ENCODE peak calls at places on chromosomes 16 and 17, in five cellular contexts. W is stomach; P is thoracic aorta; V is CD4-positive, alpha-beta T cell; I is GM13977. Z is an unnamed sample.
A peak's percentile ranks its signal among the peaks of the same experiment; 100 is the strongest.

GRCh38 chr16:11342021-11342855 is 3.0 kb upstream of the RMI2 start:
- DNase-seq in W (no peak), P (no peak), V (no peak), I (no peak), Z (no peak)

GRCh38 chr17:29586676-29587469 is 2.6 kb downstream of the GIT1 start:
- DNase-seq in W (no peak), P (no peak), V (no peak), I (no peak), Z (peak; percentile 15)

GRCh38 chr16:2236362-2237075 is at the start of gene DNASE1L2:
- DNase-seq in W (peak; percentile 47), P (no peak), V (no peak), I (no peak), Z (peak; percentile 41)

GRCh38 chr16:71537643-71538042 is 11.4 kb downstream of the CHST4 start:
- DNase-seq in W (no peak), P (no peak), V (peak; percentile 10), I (peak; percentile 71), Z (peak; percentile 60)

GRCh38 chr16:84739349-84740124 is 39.7 kb downstream of the USP10 start:
- DNase-seq in W (no peak), P (no peak), V (no peak), I (no peak), Z (peak; percentile 33)

GRCh38 chr16:24524855-24525652 is 14.3 kb upstream of the RBBP6 start:
- DNase-seq in W (no peak), P (no peak), V (no peak), I (no peak), Z (no peak)

GRCh38 chr17:28645576-28645939 is 600 bp upstream of the BLTP2 start:
- DNase-seq in W (no peak), P (no peak), V (no peak), I (no peak), Z (no peak)

GRCh38 chr16:21656795-21657768 is 4.7 kb upstream of the IGSF6 start:
- DNase-seq in W (no peak), P (no peak), V (no peak), I (peak; percentile 73), Z (peak; percentile 42)

GRCh38 chr16:53369921-53370320 is 64.3 kb upstream of the RBL2 start:
- DNase-seq in W (no peak), P (no peak), V (no peak), I (no peak), Z (no peak)

GRCh38 chr17:41773190-41773588 is 13.3 kb downstream of the JUP start:
- DNase-seq in W (peak; percentile 87), P (no peak), V (no peak), I (no peak), Z (peak; percentile 83)

GRCh38 chr16:4796982-4797804 is 2.0 kb downstream of the SMIM22 start:
- DNase-seq in W (no peak), P (no peak), V (no peak), I (no peak), Z (no peak)

GRCh38 chr16:12257926-12258561 is 281.5 kb downstream of the SNX29 start:
- DNase-seq in W (no peak), P (no peak), V (no peak), I (no peak), Z (peak; percentile 25)

DNA sequence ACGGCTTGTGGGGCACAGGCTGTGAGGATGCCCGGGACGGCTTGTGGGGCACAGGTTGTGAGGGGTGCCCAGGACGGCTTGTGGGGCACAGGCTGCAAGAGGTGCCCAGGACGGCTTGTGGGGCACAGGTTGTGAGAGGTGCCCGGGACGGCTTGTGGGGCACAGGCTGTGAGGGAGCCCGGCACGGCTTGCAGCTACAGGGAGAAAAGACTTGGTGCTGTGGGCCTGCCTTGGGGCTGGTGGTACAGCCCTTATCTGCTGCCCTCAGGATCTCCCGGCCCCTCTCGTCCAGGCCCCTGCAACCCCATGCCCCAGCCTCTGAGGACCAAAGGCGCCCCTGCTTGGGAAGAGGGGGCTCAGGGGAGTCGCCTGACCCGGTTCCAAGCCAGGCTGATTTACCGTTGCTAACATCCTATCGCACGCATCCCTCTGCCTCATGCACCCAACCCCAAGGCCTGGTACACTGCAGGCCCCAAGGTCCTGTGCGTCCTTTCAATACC is 5.0 kb upstream of the HBM start:
- DNase-seq in W (no peak), P (no peak), V (no peak), I (no peak), Z (no peak)
- TF ChIP-seq CTCF in W (no peak), P (no peak), V (no peak), I (no peak), Z (no peak)

GRCh38 chr17:17950806-17951205 is 21.4 kb downstream of the TOM1L2 start:
- DNase-seq in W (no peak), P (no peak), V (no peak), I (no peak), Z (no peak)
- TF ChIP-seq CTCF in W (no peak), P (no peak), V (no peak), I (no peak), Z (no peak)

GRCh38 chr17:66910651-66911285 is 53.7 kb upstream of the CACNG4 start:
- DNase-seq in W (no peak), P (no peak), V (no peak), I (no peak), Z (no peak)

GRCh38 chr17:66918896-66919295 is 45.6 kb upstream of the CACNG4 start:
- DNase-seq in W (no peak), P (no peak), V (no peak), I (no peak), Z (no peak)

GRCh38 chr17:66916946-66917345 is 47.6 kb upstream of the CACNG4 start:
- DNase-seq in W (no peak), P (no peak), V (no peak), I (no peak), Z (no peak)

GRCh38 chr17:66915792-66916191 is 48.7 kb upstream of the CACNG4 start:
- DNase-seq in W (no peak), P (no peak), V (no peak), I (no peak), Z (no peak)

DNA sequence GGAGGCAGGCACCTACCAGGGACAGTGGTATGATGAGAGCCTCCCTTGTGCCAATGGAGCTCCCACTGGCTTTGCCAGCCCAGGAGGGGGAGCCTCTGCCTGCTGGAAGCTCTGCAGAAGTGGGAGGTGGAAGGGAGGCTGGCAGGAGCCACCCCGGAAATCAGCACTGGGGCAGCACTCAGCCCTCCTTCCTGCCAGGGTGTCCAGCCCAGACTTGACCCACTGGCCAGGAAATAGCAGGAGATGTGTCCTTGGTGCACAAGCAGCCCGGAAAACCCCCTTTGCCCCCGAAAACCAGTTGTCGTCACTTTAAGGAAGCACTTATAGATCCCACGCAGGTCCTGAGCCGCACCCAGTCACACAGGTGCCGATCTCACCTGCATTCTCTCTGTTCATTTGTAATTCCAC is 49.3 kb upstream of the CACNG4 start:
- DNase-seq in W (peak; percentile 52), P (no peak), V (no peak), I (no peak), Z (peak; percentile 38)
- TF ChIP-seq CTCF in W (peak; percentile 34), P (no peak), V (no peak), I (peak; percentile 10), Z (peak; percentile 43)

GRCh38 chr17:65994679-65995078 is 197.3 kb downstream of the CEP112 start:
- DNase-seq in W (no peak), P (no peak), V (no peak), I (no peak), Z (no peak)

GRCh38 chr17:66002807-66003206 is 189.1 kb downstream of the CEP112 start:
- DNase-seq in W (no peak), P (no peak), V (no peak), I (no peak), Z (no peak)

GRCh38 chr17:66000216-66000615 is 191.7 kb downstream of the CEP112 start:
- DNase-seq in W (no peak), P (no peak), V (no peak), I (no peak), Z (no peak)

GRCh38 chr17:66002063-66002585 is 189.8 kb downstream of the CEP112 start:
- DNase-seq in W (no peak), P (no peak), V (no peak), I (no peak), Z (no peak)

GRCh38 chr17:65998675-65999074 is 193.3 kb downstream of the CEP112 start:
- DNase-seq in W (no peak), P (no peak), V (no peak), I (no peak), Z (no peak)
- TF ChIP-seq CTCF in W (no peak), P (no peak), V (no peak), I (no peak), Z (no peak)

DNA sequence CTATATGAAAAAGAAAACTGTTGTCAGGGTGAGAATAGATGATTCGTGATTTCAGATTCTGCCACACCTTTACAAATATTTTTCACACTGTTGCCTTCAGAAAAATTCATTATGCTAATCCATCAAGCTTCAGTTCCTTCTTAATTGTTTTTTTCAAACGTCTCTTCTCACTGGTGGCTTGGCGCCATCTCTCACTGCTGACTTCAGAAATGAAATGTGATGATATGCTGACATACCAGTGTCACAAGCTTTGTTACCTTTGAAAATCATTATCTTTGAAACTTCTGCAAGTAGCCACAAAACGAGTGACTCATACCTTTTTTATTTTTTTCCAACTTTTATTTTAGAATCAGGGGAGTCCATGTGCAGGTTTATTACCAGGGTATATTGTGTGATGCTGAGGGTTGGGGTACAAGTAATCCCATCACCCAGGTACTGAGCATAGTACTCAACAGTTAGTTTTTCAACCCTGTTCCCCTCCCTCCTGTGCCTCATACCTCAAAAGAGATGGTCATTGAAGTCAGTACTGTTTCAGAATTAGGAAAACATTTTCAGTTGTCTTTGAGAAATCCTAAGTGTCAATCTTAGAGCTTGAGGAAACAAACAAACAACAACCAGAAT is 14.0 kb upstream of the KRT222 start:
- DNase-seq in W (no peak), P (no peak), V (no peak), I (no peak), Z (no peak)
- TF ChIP-seq CTCF in W (no peak), P (no peak), V (no peak), I (no peak), Z (no peak)